ENCODE peak calls at places on chromosomes 6 and 20, in four cellular contexts. C is HepG2, K is K562, N is GM12878. V is an unnamed sample.
A peak's percentile ranks its signal among the peaks of the same experiment; 100 is the strongest.

GRCh38 chr6:21595951-21596378 is 2.4 kb downstream of the SOX4 start:
- DNase-seq in C (no peak), K (no peak), N (no peak), V (peak; percentile 47)

GRCh38 chr20:17315491-17316231 is 88.8 kb downstream of the PCSK2 start:
- DNase-seq in C (peak; percentile 39), K (no peak), N (no peak), V (no peak)

GRCh38 chr6:2963756-2964155 is 7.6 kb downstream of the SERPINB6 start:
- DNase-seq in C (no peak), K (no peak), N (no peak), V (no peak)

GRCh38 chr6:150881911-150882481 is 16.5 kb downstream of the MTHFD1L start:
- DNase-seq in C (peak; percentile 97), K (no peak), N (no peak), V (peak; percentile 67)

GRCh38 chr6:24699521-24700359 is 19.2 kb downstream of the C6orf62 start:
- DNase-seq in C (peak; percentile 21), K (no peak), N (no peak), V (no peak)

GRCh38 chr20:35174458-35175216 is 2.8 kb downstream of the PROCR start:
- DNase-seq in C (peak; percentile 84), K (peak; percentile 98), N (no peak), V (peak; percentile 74)

GRCh38 chr6:125002090-125002741 is 40.0 kb downstream of the RNF217 start:
- DNase-seq in C (no peak), K (no peak), N (no peak), V (no peak)

GRCh38 chr6:123316733-123317323 is 319.9 kb downstream of the TRDN start:
- DNase-seq in C (peak; percentile 9), K (peak; percentile 22), N (no peak), V (peak; percentile 0)

GRCh38 chr20:24767623-24768100 is 181.4 kb upstream of the CST7 start:
- DNase-seq in C (no peak), K (no peak), N (no peak), V (no peak)

GRCh38 chr6:28211840-28212509 is 13.1 kb upstream of the ZSCAN9 start:
- DNase-seq in C (no peak), K (peak; percentile 50), N (no peak), V (no peak)

GRCh38 chr20:18974660-18975059 is 161.1 kb downstream of the SCP2D1 start:
- DNase-seq in C (no peak), K (no peak), N (no peak), V (no peak)

GRCh38 chr20:19881080-19881840 is 123.2 kb downstream of the RIN2 start:
- DNase-seq in C (no peak), K (no peak), N (no peak), V (no peak)

GRCh38 chr6:77292564-77293546 is 170.4 kb downstream of the HTR1B start:
- DNase-seq in C (no peak), K (no peak), N (no peak), V (no peak)

GRCh38 chr6:6793388-6794250 is 205.1 kb downstream of the LY86 start:
- DNase-seq in C (no peak), K (no peak), N (no peak), V (no peak)

GRCh38 chr20:297925-298754 is 770 bp downstream of the ZCCHC3 start:
- DNase-seq in C (peak; percentile 35), K (peak; percentile 62), N (no peak), V (peak; percentile 65)

GRCh38 chr6:123604067-123604466 is 32.7 kb downstream of the TRDN start:
- DNase-seq in C (no peak), K (no peak), N (no peak), V (no peak)

GRCh38 chr6:145947108-145947507 is 17.1 kb downstream of the SHPRH start:
- DNase-seq in C (no peak), K (no peak), N (no peak), V (no peak)

GRCh38 chr6:144286503-144287393 is 1.6 kb downstream of the UTRN start:
- DNase-seq in C (peak; percentile 88), K (no peak), N (no peak), V (peak; percentile 27)

GRCh38 chr20:6057704-6058103 is 3.8 kb upstream of the LRRN4 start:
- DNase-seq in C (no peak), K (no peak), N (no peak), V (no peak)

GRCh38 chr20:409697-410559 is 1.8 kb downstream of the RBCK1 start:
- DNase-seq in C (no peak), K (no peak), N (no peak), V (no peak)

GRCh38 chr6:20870493-20870892 is 336.2 kb downstream of the CDKAL1 start:
- DNase-seq in C (no peak), K (no peak), N (no peak), V (no peak)

GRCh38 chr20:17867119-17867518 is 101.5 kb downstream of the SNX5 start:
- DNase-seq in C (no peak), K (no peak), N (no peak), V (no peak)

GRCh38 chr6:33160096-33160495 is 32.2 kb downstream of the COL11A2 start:
- DNase-seq in C (no peak), K (no peak), N (no peak), V (no peak)

GRCh38 chr6:106520711-106521367 is 108.5 kb downstream of the RTN4IP1 start:
- DNase-seq in C (no peak), K (peak; percentile 77), N (peak; percentile 95), V (no peak)

GRCh38 chr20:46573234-46573633 is 22.8 kb upstream of the OCSTAMP start:
- DNase-seq in C (no peak), K (peak; percentile 25), N (no peak), V (no peak)

GRCh38 chr20:4569092-4569491 is 152.6 kb upstream of the PRND start:
- DNase-seq in C (no peak), K (no peak), N (no peak), V (no peak)

GRCh38 chr6:50185006-50185405 is 135.3 kb upstream of the DEFB112 start:
- DNase-seq in C (peak; percentile 25), K (no peak), N (no peak), V (peak; percentile 12)

GRCh38 chr6:79436232-79436631 is 101.0 kb downstream of the LCA5 start:
- DNase-seq in C (no peak), K (no peak), N (no peak), V (no peak)

GRCh38 chr20:48298424-48298823 is 513.1 kb upstream of the SULF2 start:
- DNase-seq in C (no peak), K (no peak), N (no peak), V (no peak)

GRCh38 chr20:48298851-48299484 is 513.7 kb upstream of the SULF2 start:
- DNase-seq in C (peak; percentile 73), K (no peak), N (no peak), V (peak; percentile 71)

GRCh38 chr20:48301189-48301588 is 515.9 kb upstream of the SULF2 start:
- DNase-seq in C (peak; percentile 45), K (no peak), N (no peak), V (no peak)

GRCh38 chr20:48302844-48303552 is 517.7 kb upstream of the SULF2 start:
- DNase-seq in C (no peak), K (no peak), N (no peak), V (peak; percentile 47)

DNA sequence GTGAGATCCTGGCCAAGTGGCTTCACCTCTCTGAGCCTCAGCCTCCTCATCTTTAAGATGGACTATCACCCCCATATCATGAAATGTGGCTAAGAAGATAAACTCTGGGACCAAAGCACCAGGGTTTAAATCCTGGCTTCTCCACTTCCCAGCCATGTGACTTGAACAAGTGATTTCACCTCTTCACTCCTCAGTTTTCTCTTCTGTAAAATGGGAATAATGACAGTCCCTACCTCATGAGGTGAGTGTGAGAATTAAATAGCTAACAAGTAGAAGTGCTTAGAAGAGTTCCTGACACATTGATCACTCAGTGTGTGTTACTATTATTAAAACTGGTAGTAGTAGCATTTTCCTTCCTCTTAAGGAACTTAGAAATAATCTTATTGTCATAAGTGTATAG is 516.9 kb upstream of the SULF2 start:
- DNase-seq in C (no peak), K (no peak), N (no peak), V (no peak)
- TF ChIP-seq USF2 in C (no peak), K (no peak), N (no peak), V (no peak)

GRCh38 chr6:11828185-11828897 is 49.7 kb upstream of the ADTRP start:
- DNase-seq in C (no peak), K (no peak), N (peak; percentile 76), V (no peak)

GRCh38 chr6:11826779-11827178 is 48.2 kb upstream of the ADTRP start:
- DNase-seq in C (no peak), K (no peak), N (no peak), V (no peak)

GRCh38 chr6:11830520-11830919 is 51.9 kb upstream of the ADTRP start:
- DNase-seq in C (no peak), K (no peak), N (no peak), V (no peak)

GRCh38 chr6:11831653-11832052 is 53.0 kb upstream of the ADTRP start:
- DNase-seq in C (no peak), K (no peak), N (no peak), V (no peak)

DNA sequence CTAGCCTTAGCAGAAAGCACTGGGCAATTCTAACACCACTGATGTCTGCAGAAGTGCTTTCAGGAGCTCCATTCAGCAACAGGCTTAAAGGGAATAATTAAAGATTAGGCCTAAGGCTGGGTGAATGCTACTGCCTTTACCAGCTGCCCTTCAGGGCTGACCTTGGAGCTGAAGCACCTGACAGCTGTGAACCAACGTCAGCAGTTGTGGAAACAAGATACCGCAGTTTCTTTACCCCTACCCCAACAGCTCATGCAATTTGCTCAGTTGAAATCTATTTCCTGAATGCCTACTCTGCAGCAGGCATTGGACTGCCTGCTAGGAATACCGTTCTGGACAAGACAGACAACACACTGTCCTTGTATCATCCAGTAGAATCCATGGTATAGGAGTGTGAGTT is 51.5 kb upstream of the ADTRP start:
- DNase-seq in C (no peak), K (no peak), N (no peak), V (no peak)
- TF ChIP-seq JUND in C (no peak), K (no peak), N (no peak), V (no peak)

DNA sequence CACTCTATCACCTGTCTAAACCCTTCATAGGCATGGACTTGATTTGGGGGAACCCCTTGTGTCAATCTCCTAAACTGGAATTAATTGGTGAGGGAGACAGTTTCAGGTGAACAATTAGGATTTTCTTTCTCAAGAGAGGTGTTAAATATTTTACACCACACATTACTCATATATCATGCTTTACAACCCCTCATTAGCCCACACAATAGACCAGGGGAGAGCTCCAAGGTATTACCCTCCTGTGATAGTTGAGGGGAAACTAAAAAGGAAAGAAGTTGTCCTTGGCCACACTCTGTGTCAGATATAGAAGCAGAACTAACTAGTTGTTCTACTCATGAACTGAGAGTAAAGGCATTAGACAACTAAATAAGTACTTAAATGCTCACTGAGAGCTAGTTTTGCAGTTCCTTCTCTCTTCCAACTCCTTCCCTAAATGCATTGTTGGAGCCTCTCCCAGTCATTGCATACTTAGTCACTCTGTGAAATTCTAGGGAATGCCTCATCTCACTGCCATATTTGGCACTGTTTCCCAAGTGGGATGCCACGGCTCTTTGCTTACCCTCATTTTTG is 183.7 kb upstream of the CEP162 start:
- DNase-seq in C (no peak), K (no peak), N (no peak), V (no peak)
- TF ChIP-seq ZBTB33 in C (no peak), K (no peak), N (no peak), V (no peak)

GRCh38 chr6:167416676-167417430 is 92.0 kb downstream of the TTLL2 start:
- DNase-seq in C (no peak), K (no peak), N (no peak), V (peak; percentile 67)
- TF ChIP-seq USF2 in C (no peak), K (no peak), N (no peak), V (no peak)

DNA sequence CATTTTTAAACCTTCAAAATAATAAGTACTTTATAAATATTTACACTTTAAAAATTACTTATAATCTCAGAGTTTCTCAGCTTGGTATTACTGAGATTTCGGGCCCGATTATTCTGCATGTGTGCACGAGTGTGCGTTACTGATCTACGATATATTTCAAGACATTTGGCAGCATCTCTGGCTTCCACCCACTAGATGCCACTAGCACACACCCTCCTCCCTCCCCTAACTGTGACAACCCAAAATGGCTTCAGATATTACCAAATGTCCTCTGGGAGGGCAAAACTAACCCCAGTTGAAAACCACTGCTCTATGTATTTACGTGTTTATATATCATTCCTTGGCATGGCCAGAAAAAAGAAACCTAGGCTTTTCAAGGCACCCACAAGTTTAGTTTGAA is 95.9 kb downstream of the FYN start:
- DNase-seq in C (no peak), K (no peak), N (no peak), V (no peak)
- TF ChIP-seq JUND in C (no peak), K (no peak), N (no peak), V (no peak)

V was measured in SK-N-SH.